ENCODE peak calls at places on chromosomes 3 and 15, in seven cellular contexts. O is H1, E is spleen, X is HCT116, D is transverse colon, G is breast epithelium, S is HL-60. W is an unnamed sample.

GRCh38 chr15:45306105-45306504 is 54.1 kb downstream of the SLC28A2 start:
- DNase-seq in D (no peak), S (no peak), O (no peak), G (no peak), X (no peak), E (no peak), W (no peak)

GRCh38 chr3:174397848-174398247 is 461.3 kb upstream of the NAALADL2 start:
- DNase-seq in S (no peak), X (peak; percentile 22), O (no peak), E (no peak), D (no peak), G (no peak), W (no peak)

GRCh38 chr3:134351421-134351820 is 22.8 kb downstream of the AMOTL2 start:
- DNase-seq in S (no peak), E (peak; percentile 14), D (no peak), G (no peak), X (no peak), O (no peak), W (no peak)

GRCh38 chr3:15221574-15222217 is 15.7 kb downstream of the CAPN7 start:
- DNase-seq in G (no peak), O (no peak), S (no peak), X (no peak), E (no peak), D (no peak), W (no peak)

GRCh38 chr3:145776782-145777408 is 384.1 kb downstream of the PLOD2 start:
- DNase-seq in S (peak; percentile 17), X (peak; percentile 39), O (peak; percentile 70), G (no peak), D (no peak), E (no peak), W (no peak)

GRCh38 chr3:170277833-170278586 is 55.8 kb downstream of the PRKCI start:
- DNase-seq in E (no peak), S (no peak), X (no peak), D (peak; percentile 23), O (no peak), G (no peak), W (no peak)

GRCh38 chr3:147423601-147424324 is 14.6 kb downstream of the ZIC1 start:
- DNase-seq in G (no peak), D (no peak), X (no peak), E (no peak), S (no peak), O (no peak), W (no peak)

GRCh38 chr3:16249336-16249735 is 15.4 kb downstream of the DPH3 start:
- DNase-seq in S (peak; percentile 19), X (peak; percentile 43), D (no peak), G (no peak), O (peak; percentile 78), E (peak; percentile 49), W (no peak)

GRCh38 chr15:92845109-92845508 is 55.0 kb upstream of the CHD2 start:
- DNase-seq in G (no peak), O (no peak), S (peak; percentile 81), E (no peak), X (no peak), D (no peak), W (no peak)

GRCh38 chr3:53192608-53193007 is 31.6 kb downstream of the PRKCD start:
- DNase-seq in D (peak; percentile 72), O (no peak), G (peak; percentile 37), S (no peak), X (no peak), E (peak; percentile 80), W (no peak)

DNA sequence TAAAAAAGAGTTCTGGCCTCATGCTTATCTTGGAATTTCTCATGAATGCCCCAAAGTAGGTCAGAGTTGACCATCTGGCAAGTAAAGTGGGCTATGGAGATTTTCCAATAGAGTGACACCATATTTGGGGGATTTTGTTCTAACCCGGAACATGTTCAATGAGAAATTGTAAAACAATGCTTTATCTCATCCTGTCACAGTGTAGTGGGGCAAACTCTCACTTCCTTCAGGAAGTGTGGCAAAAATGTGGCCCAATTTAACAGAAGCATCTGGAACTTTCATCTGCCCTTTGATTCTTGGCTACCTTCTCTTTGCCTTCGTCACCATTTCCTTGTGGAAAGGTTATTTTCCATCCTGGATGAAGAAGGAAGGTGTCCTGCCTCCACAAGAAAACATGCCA is 70.8 kb downstream of the ADAMTS9 start:
- DNase-seq in D (no peak), S (no peak), G (no peak), X (no peak), O (no peak), E (no peak), W (no peak)
- TF ChIP-seq POLR2AphosphoS5 in D (no peak), S (no peak), G (peak; percentile 75), X (no peak), O (no peak), E (no peak), W (no peak)

DNA sequence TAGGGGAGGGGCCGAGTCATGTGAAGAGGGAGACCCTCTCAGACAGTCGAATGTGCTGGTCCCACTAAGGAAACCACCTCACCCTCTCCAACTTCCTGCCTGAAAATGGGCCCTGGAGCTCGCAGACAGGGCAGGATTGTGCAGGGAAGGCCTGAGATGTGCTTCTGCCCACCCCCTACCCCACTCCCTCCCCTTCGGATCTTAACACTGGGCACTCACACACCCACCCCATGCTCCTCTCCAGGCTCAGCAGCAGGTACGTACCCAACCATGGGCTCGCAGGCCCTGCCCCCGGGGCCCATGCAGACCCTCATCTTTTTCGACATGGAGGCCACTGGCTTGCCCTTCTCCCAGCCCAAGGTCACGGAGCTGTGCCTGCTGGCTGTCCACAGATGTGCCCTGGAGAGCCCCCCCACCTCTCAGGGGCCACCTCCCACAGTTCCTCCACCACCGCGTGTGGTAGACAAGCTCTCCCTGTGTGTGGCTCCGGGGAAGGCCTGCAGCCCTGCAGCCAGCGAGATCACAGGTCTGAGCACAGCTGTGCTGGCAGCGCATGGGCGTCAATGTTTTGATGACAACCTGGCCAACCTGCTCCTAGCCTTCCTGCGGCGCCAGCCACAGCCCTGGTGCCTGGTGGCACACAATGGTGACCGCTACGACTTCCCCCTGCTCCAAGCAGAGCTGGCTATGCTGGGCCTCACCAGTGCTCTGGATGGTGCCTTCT is 20.0 kb downstream of the ATRIP start:
- DNase-seq in E (peak; percentile 86), X (no peak), D (peak; percentile 48), S (peak; percentile 40), O (no peak), G (no peak), W (no peak)
- TF ChIP-seq POLR2AphosphoS5 in E (peak; percentile 40), X (peak; percentile 1), D (no peak), S (peak; percentile 14), O (no peak), G (no peak), W (no peak)

GRCh38 chr15:60363024-60363674 is 34.6 kb downstream of the ANXA2 start:
- DNase-seq in X (no peak), E (no peak), G (no peak), D (no peak), S (no peak), O (no peak), W (no peak)

GRCh38 chr15:60369696-60370095 is 28.1 kb downstream of the ANXA2 start:
- DNase-seq in G (no peak), X (no peak), E (no peak), O (no peak), S (no peak), D (no peak), W (no peak)

GRCh38 chr15:60362318-60363023 is 35.3 kb downstream of the ANXA2 start:
- DNase-seq in E (no peak), X (no peak), D (no peak), O (no peak), S (no peak), G (no peak), W (no peak)

GRCh38 chr15:60363903-60364302 is 33.9 kb downstream of the ANXA2 start:
- DNase-seq in D (no peak), E (no peak), G (no peak), O (no peak), S (no peak), X (no peak), W (no peak)

DNA sequence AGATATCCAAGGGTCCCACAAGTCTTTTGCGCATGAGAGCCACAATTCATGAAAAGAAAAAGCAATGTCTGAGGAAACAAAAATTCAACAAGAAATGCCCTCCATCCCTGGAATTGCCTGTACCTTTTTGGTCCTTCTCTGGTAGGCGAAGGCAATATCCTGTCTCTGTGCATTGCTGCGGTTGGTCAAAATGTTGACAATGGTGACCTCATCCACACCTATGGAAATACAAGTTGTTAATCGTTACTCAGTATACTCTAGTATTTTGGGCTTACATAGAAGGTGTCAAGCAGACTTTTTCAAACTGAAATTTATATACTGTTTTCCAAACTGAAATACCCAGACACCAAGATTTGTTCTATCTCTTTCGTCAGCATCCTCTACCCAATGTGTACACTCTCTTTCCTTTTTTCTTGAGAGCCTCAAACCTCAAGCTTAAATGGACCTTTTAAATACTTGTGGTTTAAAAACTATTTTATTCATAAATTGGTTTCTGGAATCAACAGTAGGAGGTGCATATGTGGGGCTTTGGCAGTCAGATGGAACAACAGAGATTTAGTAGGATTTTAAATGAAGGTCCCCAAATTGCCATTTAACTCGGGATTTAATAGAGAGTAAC is 33.4 kb downstream of the ANXA2 start:
- DNase-seq in E (no peak), G (no peak), S (no peak), X (no peak), O (no peak), D (no peak), W (no peak)
- TF ChIP-seq POLR2AphosphoS5 in E (no peak), G (no peak), S (no peak), X (no peak), O (no peak), D (no peak), W (no peak)

DNA sequence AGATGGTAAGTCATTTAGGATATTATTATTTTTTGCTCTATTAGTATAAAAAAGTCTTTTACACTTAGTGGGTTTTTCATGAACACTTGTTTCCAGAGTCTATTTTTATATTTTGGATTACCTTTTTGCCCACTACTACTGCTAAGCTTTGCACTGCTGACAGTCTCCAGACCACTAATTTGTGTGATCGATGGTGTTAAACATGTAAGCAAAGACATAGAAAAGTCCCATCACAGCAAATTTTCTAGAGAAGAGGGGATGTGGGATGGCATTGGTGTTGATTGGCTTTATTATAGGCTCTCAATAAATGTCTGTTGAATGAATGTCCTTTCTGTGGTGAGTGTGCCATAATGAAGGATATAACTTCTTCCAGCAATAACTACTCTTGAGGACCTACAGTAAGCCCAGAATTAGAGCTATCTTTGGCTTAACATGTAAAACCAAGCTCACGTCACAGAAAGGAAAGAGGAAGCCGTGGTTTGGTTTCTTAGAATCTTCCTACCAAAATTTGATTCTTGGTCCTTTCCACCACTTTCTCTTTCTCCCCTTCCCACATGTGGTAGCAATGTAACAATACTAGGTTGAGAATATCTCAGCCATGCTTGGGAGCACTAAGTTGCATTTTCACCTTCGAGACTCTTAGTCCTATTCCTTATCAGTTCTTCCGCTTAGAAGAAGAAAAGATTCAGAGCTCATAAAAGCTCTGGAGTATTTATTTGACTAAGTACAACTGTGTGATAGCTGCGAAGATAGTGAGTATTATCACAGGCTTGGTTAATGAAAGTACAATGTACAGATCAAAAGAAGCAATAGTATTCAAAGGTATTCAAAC is 90.6 kb upstream of the UMPS start:
- DNase-seq in D (no peak), S (no peak), O (no peak), E (no peak), X (no peak), G (no peak), W (no peak)
- TF ChIP-seq POLR2AphosphoS5 in D (no peak), S (no peak), O (no peak), E (no peak), X (no peak), G (no peak), W (no peak)

W was measured in GM12891.